ENCODE peak calls at places on chromosomes 5 and 9, in nine cellular contexts. D is activated T-cell treated with anti-CD3 and anti-CD28 coated beads, Interleukin-2, amount 50 U/mL, for 72 hours; A is bronchial epithelial cell; G is iris pigment epithelial cell; T is CD4-positive, alpha-beta memory T cell; M is MV-4-11; I is non-pigmented ciliary epithelial cell; V is T-helper 2 cell; X is MG63. Z is an unnamed sample.

GRCh38 chr5:127053049-127053448 is 20.3 kb downstream of the C5orf63 start:
- DNase-seq in D (no peak), A (no peak), G (no peak), T (no peak), M (no peak), I (no peak), V (no peak), X (no peak), Z (no peak)

GRCh38 chr5:78677777-78678668 is 29.5 kb upstream of the LHFPL2 start:
- DNase-seq in D (peak; percentile 2), A (peak; percentile 77), G (peak; percentile 97), T (no peak), M (peak; percentile 67), I (peak; percentile 95), V (no peak), X (peak; percentile 89), Z (peak; percentile 61)

GRCh38 chr9:131837316-131837715 is 97.4 kb upstream of the RAPGEF1 start:
- DNase-seq in D (no peak), A (no peak), G (no peak), T (no peak), M (no peak), I (no peak), V (no peak), X (no peak), Z (no peak)

GRCh38 chr5:10563132-10563939 is 534 bp upstream of the ANKRD33B start:
- DNase-seq in D (peak; percentile 68), A (no peak), G (peak; percentile 63), T (peak; percentile 72), M (no peak), I (no peak), V (peak; percentile 50), X (peak; percentile 77), Z (peak; percentile 66)

GRCh38 chr5:154402611-154403010 is 43.2 kb upstream of the SAP30L start:
- DNase-seq in D (no peak), A (no peak), G (no peak), T (no peak), M (no peak), I (no peak), V (no peak), X (no peak), Z (no peak)

GRCh38 chr9:68733021-68733405 is 28.0 kb downstream of the PIP5K1B start:
- DNase-seq in D (no peak), A (no peak), G (no peak), T (no peak), M (no peak), I (no peak), V (no peak), X (no peak), Z (no peak)

GRCh38 chr5:142621227-142621626 is 64.7 kb downstream of the FGF1 start:
- DNase-seq in D (no peak), A (peak; percentile 29), G (peak; percentile 71), T (no peak), M (no peak), I (no peak), V (no peak), X (no peak), Z (peak; percentile 41)

GRCh38 chr5:6484446-6484845 is 35.8 kb downstream of the UBE2QL1 start:
- DNase-seq in D (peak; percentile 6), A (no peak), G (no peak), T (no peak), M (no peak), I (no peak), V (no peak), X (no peak), Z (no peak)

GRCh38 chr5:136518814-136519213 is 153.5 kb upstream of the TRPC7 start:
- DNase-seq in D (no peak), A (peak; percentile 64), G (no peak), T (no peak), M (no peak), I (no peak), V (no peak), X (peak; percentile 33), Z (peak; percentile 20)

GRCh38 chr5:83281658-83282057 is 189.9 kb upstream of the VCAN start:
- DNase-seq in D (no peak), A (peak; percentile 42), G (peak; percentile 43), T (no peak), M (no peak), I (no peak), V (no peak), X (peak; percentile 65), Z (peak; percentile 68)

GRCh38 chr9:87498046-87498815 is 564 bp downstream of the DAPK1 start:
- DNase-seq in D (peak; percentile 33), A (no peak), G (peak; percentile 43), T (no peak), M (no peak), I (no peak), V (no peak), X (peak; percentile 47), Z (peak; percentile 31)

GRCh38 chr5:154244476-154244875 is 53.9 kb downstream of the GALNT10 start:
- DNase-seq in D (no peak), A (no peak), G (no peak), T (no peak), M (no peak), I (no peak), V (no peak), X (no peak), Z (no peak)

GRCh38 chr9:89601306-89601705 is 3.5 kb upstream of the GADD45G start:
- DNase-seq in D (no peak), A (no peak), G (no peak), T (no peak), M (no peak), I (no peak), V (no peak), X (no peak), Z (no peak)

GRCh38 chr9:127203501-127204327 is 60.9 kb upstream of the GARNL3 start:
- DNase-seq in D (no peak), A (no peak), G (no peak), T (no peak), M (no peak), I (no peak), V (no peak), X (no peak), Z (no peak)

GRCh38 chr5:140225396-140225795 is 50.4 kb downstream of the CYSTM1 start:
- DNase-seq in D (no peak), A (no peak), G (no peak), T (no peak), M (no peak), I (no peak), V (no peak), X (no peak), Z (no peak)

GRCh38 chr9:10135553-10135952 is 477.2 kb downstream of the PTPRD start:
- DNase-seq in D (no peak), A (no peak), G (no peak), T (no peak), M (no peak), I (no peak), V (no peak), X (no peak), Z (no peak)

GRCh38 chr9:35027871-35028270 is 38.3 kb downstream of the DNAJB5 start:
- DNase-seq in D (no peak), A (peak; percentile 31), G (no peak), T (no peak), M (no peak), I (no peak), V (no peak), X (no peak), Z (no peak)

GRCh38 chr9:87872079-87872624 is 10.5 kb upstream of the SPATA31E1 start:
- DNase-seq in D (no peak), A (no peak), G (peak; percentile 19), T (no peak), M (no peak), I (no peak), V (no peak), X (peak; percentile 78), Z (no peak)

GRCh38 chr5:132500931-132501628 is 10.5 kb upstream of the IRF1 start:
- DNase-seq in D (peak; percentile 80), A (peak; percentile 43), G (peak; percentile 59), T (peak; percentile 76), M (peak; percentile 57), I (no peak), V (peak; percentile 68), X (peak; percentile 53), Z (peak; percentile 43)

GRCh38 chr5:139649082-139649991 is 1.2 kb downstream of the CXXC5 start:
- DNase-seq in D (peak; percentile 37), A (no peak), G (no peak), T (no peak), M (peak; percentile 38), I (no peak), V (no peak), X (peak; percentile 64), Z (no peak)

GRCh38 chr5:113202904-113203716 is 226.5 kb downstream of the DCP2 start:
- DNase-seq in D (no peak), A (peak; percentile 81), G (peak; percentile 84), T (no peak), M (no peak), I (no peak), V (no peak), X (no peak), Z (peak; percentile 96)

GRCh38 chr5:157384971-157385709 is 74.9 kb upstream of the NIPAL4 start:
- DNase-seq in D (no peak), A (peak; percentile 46), G (peak; percentile 98), T (no peak), M (no peak), I (peak; percentile 98), V (no peak), X (peak; percentile 93), Z (peak; percentile 34)